ENCODE peak calls at places on chromosomes 6 and 20, in five cellular contexts. A, Q, M, W and B are unnamed samples.
A peak's percentile ranks its signal among the peaks of the same experiment; 100 is the strongest.

GRCh38 chr6:47420394-47421371 is 56.9 kb upstream of the CD2AP start:
- DNase-seq in A (no peak), Q (no peak), M (peak; percentile 40), W (no peak), B (no peak)

GRCh38 chr6:108200631-108201030 is 34.8 kb downstream of the NR2E1 start:
- DNase-seq in A (no peak), Q (peak; percentile 25), M (peak; percentile 83), W (no peak), B (no peak)

GRCh38 chr20:36836591-36837329 is 39.2 kb upstream of the TLDC2 start:
- DNase-seq in A (peak; percentile 78), Q (peak; percentile 32), M (peak; percentile 79), W (peak; percentile 65), B (peak; percentile 81)

GRCh38 chr6:62716719-62717118 is 430.7 kb upstream of the KHDRBS2 start:
- DNase-seq in A (no peak), Q (no peak), M (no peak), W (no peak), B (no peak)

GRCh38 chr6:40054602-40055001 is 120.3 kb upstream of the MOCS1 start:
- DNase-seq in A (no peak), Q (no peak), M (no peak), W (no peak), B (no peak)

GRCh38 chr6:159713984-159714383 is 13.3 kb upstream of the WTAP start:
- DNase-seq in A (no peak), Q (no peak), M (no peak), W (no peak), B (no peak)

GRCh38 chr6:154164397-154164796 is 125.4 kb downstream of the OPRM1 start:
- DNase-seq in A (no peak), Q (no peak), M (no peak), W (peak; percentile 22), B (no peak)

GRCh38 chr6:45923831-45924391 is 91.7 kb downstream of the CLIC5 start:
- DNase-seq in A (no peak), Q (no peak), M (peak; percentile 73), W (peak; percentile 77), B (no peak)

GRCh38 chr6:165663736-165664552 is 903 bp upstream of the PDE10A start:
- DNase-seq in A (no peak), Q (no peak), M (no peak), W (no peak), B (no peak)

GRCh38 chr20:32583581-32584045 is 1.5 kb downstream of the NOL4L start:
- DNase-seq in A (no peak), Q (no peak), M (no peak), W (no peak), B (peak; percentile 45)

GRCh38 chr6:13355043-13355945 is 27.0 kb upstream of the TBC1D7 start:
- DNase-seq in A (no peak), Q (no peak), M (peak; percentile 98), W (peak; percentile 96), B (no peak)

GRCh38 chr6:56708810-56709597 is 66.3 kb upstream of the DST start:
- DNase-seq in A (peak; percentile 19), Q (no peak), M (peak; percentile 92), W (peak; percentile 81), B (no peak)

GRCh38 chr6:31227143-31227542 is 44.7 kb downstream of the HLA-C start:
- DNase-seq in A (no peak), Q (no peak), M (peak; percentile 10), W (no peak), B (no peak)

GRCh38 chr6:163324928-163325784 is 89.4 kb upstream of the QKI start:
- DNase-seq in A (no peak), Q (no peak), M (no peak), W (no peak), B (no peak)

GRCh38 chr6:45697605-45698004 is 318.1 kb downstream of the CLIC5 start:
- DNase-seq in A (no peak), Q (no peak), M (peak; percentile 99), W (peak; percentile 99), B (no peak)

GRCh38 chr6:135722182-135722581 is 129.3 kb upstream of the PDE7B start:
- DNase-seq in A (no peak), Q (no peak), M (peak; percentile 53), W (peak; percentile 20), B (no peak)

GRCh38 chr6:47070461-47070860 is 28.3 kb upstream of the ADGRF1 start:
- DNase-seq in A (no peak), Q (no peak), M (no peak), W (no peak), B (no peak)

GRCh38 chr20:17762873-17763557 is 63.2 kb downstream of the BANF2 start:
- DNase-seq in A (no peak), Q (no peak), M (no peak), W (no peak), B (no peak)

GRCh38 chr6:100463685-100464161 is 998 bp downstream of the SIM1 start:
- DNase-seq in A (no peak), Q (no peak), M (peak; percentile 71), W (no peak), B (no peak)

GRCh38 chr6:44064089-44064947 is 62.9 kb downstream of the MRPL14 start:
- DNase-seq in A (no peak), Q (no peak), M (peak; percentile 98), W (peak; percentile 92), B (no peak)

GRCh38 chr6:20464847-20465246 is 63.2 kb downstream of the E2F3 start:
- DNase-seq in A (no peak), Q (no peak), M (no peak), W (no peak), B (no peak)

GRCh38 chr6:106275692-106276091 is 49.9 kb downstream of the ATG5 start:
- DNase-seq in A (no peak), Q (no peak), M (peak; percentile 79), W (peak; percentile 74), B (no peak)

GRCh38 chr20:34705383-34706021 is 1.4 kb downstream of the TP53INP2 start:
- DNase-seq in A (no peak), Q (no peak), M (peak; percentile 83), W (peak; percentile 77), B (no peak)

GRCh38 chr6:14732845-14733757 is 512.8 kb upstream of the JARID2 start:
- DNase-seq in A (no peak), Q (no peak), M (peak; percentile 93), W (peak; percentile 62), B (no peak)

GRCh38 chr6:118894425-118895240 is 681 bp downstream of the ASF1A start:
- DNase-seq in A (peak; percentile 62), Q (no peak), M (peak; percentile 67), W (peak; percentile 68), B (peak; percentile 65)

GRCh38 chr20:43409041-43409913 is 48.4 kb upstream of the SRSF6 start:
- DNase-seq in A (peak; percentile 50), Q (peak; percentile 32), M (peak; percentile 67), W (peak; percentile 31), B (peak; percentile 48)

GRCh38 chr6:152391179-152391880 is 245.8 kb downstream of the SYNE1 start:
- DNase-seq in A (no peak), Q (no peak), M (no peak), W (no peak), B (no peak)

GRCh38 chr6:170203212-170203611 is 87.7 kb downstream of the DLL1 start:
- DNase-seq in A (no peak), Q (no peak), M (no peak), W (no peak), B (no peak)

GRCh38 chr20:5880326-5880725 is 70.0 kb downstream of the TRMT6 start:
- DNase-seq in A (no peak), Q (no peak), M (no peak), W (no peak), B (no peak)

GRCh38 chr20:364905-365794 is 15.4 kb upstream of the TRIB3 start:
- DNase-seq in A (no peak), Q (no peak), M (peak; percentile 77), W (no peak), B (no peak)

GRCh38 chr6:44935693-44936300 is 392.3 kb upstream of the RUNX2 start:
- DNase-seq in A (no peak), Q (no peak), M (no peak), W (no peak), B (no peak)

GRCh38 chr6:124830506-124830905 is 131.7 kb upstream of the RNF217 start:
- DNase-seq in A (no peak), Q (no peak), M (no peak), W (no peak), B (no peak)

GRCh38 chr6:79570129-79570801 is 33.0 kb upstream of the LCA5 start:
- DNase-seq in A (no peak), Q (no peak), M (peak; percentile 20), W (peak; percentile 41), B (no peak)